ENCODE peak calls at places on chromosomes 1 and 21, in seven cellular contexts. Q is stimulated activated CD4-positive, alpha-beta T cell treated with anti-CD3 and anti-CD28 coated beads, Interleukin-2, amount 100 ng/mL, for 48 hours; I is activated naive CD4-positive, alpha-beta T cell treated with Interleukin-2 at 50 U/mL for 16 hours; L is astrocyte of the cerebellum; T is adrenal gland; Z is PC-3; K is fibroblast of lung. S is an unnamed sample.

GRCh38 chr1:37042506-37042905 is 8.2 kb upstream of the GRIK3 start:
- DNase-seq in Q (no peak), Z (no peak), L (no peak), T (no peak), I (no peak), K (no peak), S (no peak)

GRCh38 chr1:166852918-166853317 is 13.6 kb downstream of the POGK start:
- DNase-seq in Z (no peak), Q (no peak), L (no peak), K (no peak), T (no peak), I (no peak), S (no peak)

GRCh38 chr1:169529068-169529642 is 43.4 kb upstream of the SLC19A2 start:
- DNase-seq in Q (no peak), T (no peak), I (no peak), L (no peak), K (peak; percentile 52), Z (peak; percentile 100), S (no peak)

GRCh38 chr1:6030144-6030543 is 15.5 kb upstream of the KCNAB2 start:
- DNase-seq in Q (no peak), I (no peak), K (no peak), Z (no peak), L (no peak), T (no peak), S (no peak)

GRCh38 chr1:186500804-186501203 is 39.9 kb upstream of the PDC start:
- DNase-seq in Q (no peak), Z (no peak), I (no peak), T (no peak), K (no peak), L (no peak), S (no peak)

GRCh38 chr21:38955495-38955894 is 149.8 kb downstream of the ETS2 start:
- DNase-seq in K (peak; percentile 75), I (no peak), T (no peak), Q (no peak), Z (peak; percentile 37), L (no peak), S (no peak)

GRCh38 chr1:199898654-199899053 is 128.9 kb upstream of the NR5A2 start:
- DNase-seq in I (no peak), T (no peak), Q (no peak), K (peak; percentile 26), L (no peak), Z (peak; percentile 62), S (no peak)

GRCh38 chr1:33137800-33138199 is 44.0 kb downstream of the TRIM62 start:
- DNase-seq in Q (peak; percentile 15), I (peak; percentile 17), K (peak; percentile 29), Z (no peak), L (no peak), T (peak; percentile 33), S (no peak)

GRCh38 chr1:226545806-226546596 is 2.6 kb upstream of the STUM start:
- DNase-seq in L (no peak), Q (no peak), T (peak; percentile 26), Z (no peak), K (no peak), I (no peak), S (no peak)

GRCh38 chr1:150186789-150187559 is 37.3 kb downstream of the PLEKHO1 start:
- DNase-seq in Z (peak; percentile 76), Q (no peak), K (peak; percentile 81), T (peak; percentile 31), L (peak; percentile 23), I (peak; percentile 10), S (no peak)

GRCh38 chr1:103788377-103788776 is 38.7 kb downstream of the AMY1C start:
- DNase-seq in I (no peak), Z (peak; percentile 60), Q (no peak), K (peak; percentile 1), T (no peak), L (no peak), S (peak; percentile 1)

GRCh38 chr1:27382950-27383627 is at the start of gene CD164L2:
- DNase-seq in Z (peak; percentile 54), K (no peak), T (no peak), L (no peak), Q (peak; percentile 43), I (peak; percentile 55), S (no peak)

GRCh38 chr21:21268061-21268471 is 269.9 kb downstream of the NCAM2 start:
- DNase-seq in L (peak; percentile 64), T (no peak), Z (no peak), K (peak; percentile 62), Q (no peak), I (no peak), S (no peak)

GRCh38 chr21:39954570-39954969 is 87.3 kb downstream of the PCP4 start:
- DNase-seq in L (no peak), Q (no peak), Z (no peak), I (no peak), T (no peak), K (no peak), S (no peak)

GRCh38 chr1:65309317-65310077 is at the start of gene DNAJC6:
- DNase-seq in K (peak; percentile 71), T (peak; percentile 84), Z (peak; percentile 66), Q (peak; percentile 46), L (peak; percentile 48), I (peak; percentile 45), S (peak; percentile 14)

GRCh38 chr1:34590211-34590623 is 164.6 kb upstream of the GJB5 start:
- DNase-seq in I (no peak), Q (no peak), T (no peak), K (peak; percentile 3), L (no peak), Z (peak; percentile 85), S (no peak)

GRCh38 chr1:206545351-206545750 is 38.0 kb downstream of the RASSF5 start:
- DNase-seq in T (no peak), I (no peak), L (no peak), K (no peak), Q (no peak), Z (no peak), S (no peak)

GRCh38 chr1:53186533-53186932 is 10.1 kb upstream of the CPT2 start:
- DNase-seq in Z (peak; percentile 34), Q (no peak), L (no peak), K (no peak), I (no peak), T (no peak), S (no peak)

GRCh38 chr1:210328746-210329488 is at the start of gene HHAT:
- DNase-seq in I (peak; percentile 71), Z (peak; percentile 86), K (peak; percentile 78), Q (peak; percentile 55), L (no peak), T (peak; percentile 82), S (peak; percentile 33)

GRCh38 chr1:55700359-55701130 is 485.4 kb upstream of the USP24 start:
- DNase-seq in L (no peak), K (peak; percentile 74), T (no peak), Z (peak; percentile 31), Q (no peak), I (no peak), S (no peak)

GRCh38 chr1:60765204-60765603 is 317.2 kb upstream of the NFIA start:
- DNase-seq in Z (peak; percentile 71), T (peak; percentile 21), K (peak; percentile 11), L (no peak), Q (no peak), I (no peak), S (no peak)